ENCODE peak calls at places on chromosomes 11 and 22, in five cellular contexts. H is lower lobe of right lung, Y is dorsolateral prefrontal cortex, R is psoas muscle, G is tibial nerve. B is an unnamed sample.

GRCh38 chr22:38135133-38135706 is 24.7 kb upstream of the BAIAP2L2 start:
- DNase-seq in R (no peak), H (no peak), G (no peak), Y (peak), B (peak)

GRCh38 chr22:19805821-19806212 is 45.2 kb downstream of the TBX1 start:
- DNase-seq in Y (no peak), R (peak), G (no peak), H (peak), B (no peak)

GRCh38 chr11:19577391-19577831 is 135.2 kb upstream of the NAV2 start:
- DNase-seq in R (no peak), G (no peak), Y (no peak), H (no peak), B (no peak)

GRCh38 chr11:72775288-72776110 is 18.3 kb downstream of the STARD10 start:
- DNase-seq in R (no peak), H (no peak), Y (no peak), G (no peak), B (no peak)

GRCh38 chr11:80024119-80024518 is 583.3 kb upstream of the TENM4 start:
- DNase-seq in H (no peak), R (no peak), Y (no peak), G (no peak), B (no peak)

GRCh38 chr22:40709752-40710413 is 30.6 kb downstream of the MCHR1 start:
- DNase-seq in G (peak), Y (no peak), R (no peak), H (no peak), B (peak)

GRCh38 chr11:28338371-28338770 is 230.2 kb downstream of the METTL15 start:
- DNase-seq in G (no peak), H (no peak), R (no peak), Y (no peak), B (no peak)

GRCh38 chr11:690738-691633 is 4.0 kb downstream of the DEAF1 start:
- DNase-seq in H (no peak), R (no peak), Y (no peak), G (no peak), B (no peak)

GRCh38 chr22:36221799-36222751 is 17.3 kb downstream of the APOL2 start:
- DNase-seq in Y (peak), G (no peak), R (peak), H (peak), B (no peak)

GRCh38 chr11:15912825-15913224 is 443.5 kb downstream of the SOX6 start:
- DNase-seq in G (no peak), H (no peak), R (no peak), Y (no peak), B (no peak)

GRCh38 chr11:8013833-8014232 is 26.7 kb downstream of the EIF3F start:
- DNase-seq in G (no peak), R (no peak), Y (no peak), H (no peak), B (no peak)

GRCh38 chr11:1422481-1422880 is 32.7 kb downstream of the BRSK2 start:
- DNase-seq in H (no peak), Y (no peak), G (no peak), R (no peak), B (no peak)

GRCh38 chr22:27667121-27667843 is 134.3 kb downstream of the MN1 start:
- DNase-seq in G (no peak), H (no peak), Y (no peak), R (no peak), B (no peak)

GRCh38 chr11:103433380-103433779 is 324.2 kb downstream of the DYNC2H1 start:
- DNase-seq in H (no peak), Y (no peak), G (no peak), R (no peak), B (no peak)

GRCh38 chr11:63243533-63243932 is at the start of gene SLC22A25:
- DNase-seq in R (no peak), G (no peak), H (peak), Y (no peak), B (no peak)

GRCh38 chr22:19397729-19398094 is 33.8 kb downstream of the HIRA start:
- DNase-seq in G (no peak), H (no peak), Y (no peak), R (no peak), B (no peak)

GRCh38 chr11:13850256-13851010 is 112.1 kb upstream of the SPON1 start:
- DNase-seq in Y (no peak), G (no peak), R (no peak), H (no peak), B (no peak)

GRCh38 chr11:67060111-67060522 is 3.5 kb downstream of the RHOD start:
- DNase-seq in Y (no peak), G (no peak), R (no peak), H (no peak), B (no peak)

GRCh38 chr22:25709758-25710157 is 32.2 kb upstream of the MYO18B start:
- DNase-seq in H (no peak), R (no peak), Y (no peak), G (no peak), B (no peak)

GRCh38 chr22:33650244-33650643 is 270.0 kb downstream of the LARGE1 start:
- DNase-seq in H (no peak), R (no peak), Y (no peak), G (no peak), B (no peak)

GRCh38 chr11:62905286-62905685 is 15.9 kb downstream of the CHRM1 start:
- DNase-seq in R (no peak), Y (no peak), G (no peak), H (no peak), B (no peak)

GRCh38 chr11:41121600-41121999 is 337.9 kb downstream of the LRRC4C start:
- DNase-seq in Y (no peak), G (no peak), R (no peak), H (no peak), B (no peak)

GRCh38 chr11:118790357-118791014 is 478 bp downstream of the DDX6 start:
- DNase-seq in H (peak), G (peak), R (peak), Y (peak), B (peak)

GRCh38 chr11:111557425-111558111 is 17.0 kb downstream of the LAYN start:
- DNase-seq in G (no peak), R (no peak), H (no peak), Y (no peak), B (no peak)

GRCh38 chr11:25628030-25628429 is 703.9 kb upstream of the ANO3 start:
- DNase-seq in H (no peak), R (no peak), Y (no peak), G (no peak), B (no peak)

GRCh38 chr11:1770061-1770460 is 6.3 kb upstream of the CTSD start:
- DNase-seq in G (no peak), Y (no peak), H (no peak), R (peak), B (no peak)

GRCh38 chr11:94537051-94537600 is 6.6 kb upstream of the FUT4 start:
- DNase-seq in G (no peak), H (no peak), R (no peak), Y (no peak), B (no peak)

GRCh38 chr11:67300756-67301312 is 2.5 kb upstream of the SSH3 start:
- DNase-seq in H (no peak), R (peak), G (no peak), Y (no peak), B (peak)

GRCh38 chr22:47043835-47044721 is 281.6 kb downstream of the TBC1D22A start:
- DNase-seq in R (peak), G (no peak), Y (no peak), H (peak), B (peak)

GRCh38 chr22:37043828-37044538 is 7.6 kb upstream of the KCTD17 start:
- DNase-seq in G (peak), H (peak), R (peak), Y (no peak), B (no peak)

GRCh38 chr11:94757037-94757681 is 11.0 kb upstream of the AMOTL1 start:
- DNase-seq in Y (no peak), R (no peak), H (no peak), G (no peak), B (no peak)

GRCh38 chr22:41908409-41909289 is 6.2 kb downstream of the SHISA8 start:
- DNase-seq in G (no peak), Y (no peak), H (no peak), R (no peak), B (no peak)

GRCh38 chr11:20671856-20672546 is 2.6 kb downstream of the NELL1 start:
- DNase-seq in G (no peak), R (no peak), Y (no peak), H (no peak), B (no peak)

GRCh38 chr11:19713221-19714092 is 820 bp downstream of the NAV2 start:
- DNase-seq in R (peak), H (peak), G (no peak), Y (no peak), B (peak)

GRCh38 chr11:4065601-4066377 is 28.8 kb upstream of the RRM1 start:
- DNase-seq in H (no peak), R (no peak), Y (no peak), G (no peak), B (no peak)

GRCh38 chr22:29334696-29335344 is 19.3 kb upstream of the RASL10A start:
- DNase-seq in R (no peak), G (no peak), Y (no peak), H (no peak), B (no peak)

GRCh38 chr11:64661146-64661545 is 61.9 kb downstream of the NRXN2 start:
- DNase-seq in R (peak), G (no peak), Y (no peak), H (peak), B (no peak)

GRCh38 chr22:41302016-41302767 is 867 bp downstream of the ZC3H7B start:
- DNase-seq in H (no peak), Y (no peak), G (no peak), R (no peak), B (no peak)

GRCh38 chr11:64566042-64566914 is 24.7 kb upstream of the SLC22A12 start:
- DNase-seq in H (peak), Y (no peak), G (peak), R (no peak), B (peak)

GRCh38 chr11:91997178-91997577 is 227.4 kb upstream of the FAT3 start:
- DNase-seq in Y (no peak), G (no peak), R (no peak), H (no peak), B (no peak)

DNA sequence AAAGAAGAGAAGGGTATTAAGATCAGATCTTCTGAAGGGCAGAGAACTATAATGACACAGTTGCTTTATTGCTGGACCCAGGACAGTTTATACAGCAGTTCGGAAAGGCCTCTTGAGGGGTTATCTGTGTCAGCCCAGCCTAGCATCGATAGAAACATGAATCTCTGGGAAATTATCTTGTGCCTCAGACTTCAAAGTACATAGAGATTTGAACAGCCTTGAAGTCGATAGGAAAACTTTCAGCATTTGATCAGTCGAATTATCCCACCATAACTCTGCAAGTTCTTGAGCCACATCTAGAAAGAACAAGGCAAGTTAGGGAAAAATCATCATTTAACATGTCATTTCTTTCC is 2.5 kb upstream of the LMO2 start:
- DNase-seq in R (no peak), Y (no peak), H (no peak), G (no peak), B (no peak)
- H3K4me3 ChIP-seq in R (no peak), Y (no peak), H (peak), G (no peak), B (no peak)

DNA sequence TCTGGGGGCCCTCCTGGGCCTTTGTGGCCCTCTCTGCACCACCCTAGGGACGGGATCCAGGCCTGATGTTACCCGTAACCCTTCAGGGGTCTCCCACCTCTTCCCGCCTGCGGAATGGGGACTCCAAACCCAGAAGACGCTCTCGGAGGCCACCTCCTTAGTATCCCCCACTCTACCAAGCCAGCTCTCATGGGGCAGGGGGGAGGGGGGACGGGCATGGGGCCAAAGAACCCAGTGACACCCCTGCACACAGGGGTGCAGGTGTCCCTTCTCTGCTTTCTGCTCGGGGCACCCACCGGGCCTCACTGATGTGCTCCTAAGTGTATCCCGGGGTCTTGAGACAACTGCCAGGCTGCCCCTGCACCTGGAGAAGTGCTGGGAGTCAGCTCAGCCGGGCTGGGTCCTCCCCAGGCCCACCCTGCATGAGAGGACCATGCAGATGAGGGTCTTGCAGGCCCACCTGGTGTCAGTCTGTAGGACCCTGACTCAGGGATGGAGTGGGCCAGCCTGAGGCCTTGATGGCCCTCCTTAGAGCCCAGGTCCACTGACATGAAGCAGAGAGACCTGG is 176.9 kb downstream of the IGLL1 start:
- DNase-seq in H (peak), R (peak), G (no peak), Y (peak), B (peak)
- H3K27ac ChIP-seq in H (no peak), R (no peak), G (no peak), Y (peak), B (peak)

GRCh38 chr11:109697140-109697843 is 275.3 kb downstream of the C11orf87 start:
- DNase-seq in R (no peak), H (no peak), G (no peak), Y (no peak), B (no peak)
- TF ChIP-seq CTCF in R (peak), H (peak), G (no peak), Y (peak), B (no peak)

DNA sequence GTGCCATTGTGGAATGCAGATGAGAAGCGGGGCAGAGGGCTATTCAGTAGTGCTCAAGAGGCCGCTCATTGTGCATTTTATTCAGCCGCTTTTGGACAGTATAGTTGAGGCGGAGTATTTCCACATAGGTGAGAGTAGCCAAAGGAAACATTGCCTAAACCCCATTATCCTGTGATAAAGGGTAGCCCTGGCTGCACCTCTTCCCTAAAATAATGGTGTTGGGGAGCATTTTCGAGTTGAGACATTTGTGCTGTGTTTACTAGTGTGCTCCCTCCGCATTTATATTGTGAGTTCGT is 68.8 kb downstream of the SPECC1L start:
- DNase-seq in Y (no peak), G (no peak), H (no peak), R (no peak), B (no peak)
- H3K4me3 ChIP-seq in Y (peak), G (no peak), H (no peak), R (peak), B (no peak)

GRCh38 chr11:128914216-128915147 is 23.3 kb downstream of the KCNJ5 start:
- DNase-seq in R (no peak), G (no peak), Y (no peak), H (no peak), B (no peak)

GRCh38 chr11:128916037-128916572 is 24.9 kb downstream of the KCNJ5 start:
- DNase-seq in H (no peak), G (no peak), R (no peak), Y (no peak), B (no peak)

GRCh38 chr11:128915148-128915519 is 24.0 kb downstream of the KCNJ5 start:
- DNase-seq in G (no peak), Y (no peak), R (no peak), H (no peak), B (no peak)

GRCh38 chr11:128917144-128917684 is 25.5 kb downstream of the TP53AIP1 start:
- DNase-seq in Y (no peak), H (no peak), G (no peak), R (no peak), B (no peak)

DNA sequence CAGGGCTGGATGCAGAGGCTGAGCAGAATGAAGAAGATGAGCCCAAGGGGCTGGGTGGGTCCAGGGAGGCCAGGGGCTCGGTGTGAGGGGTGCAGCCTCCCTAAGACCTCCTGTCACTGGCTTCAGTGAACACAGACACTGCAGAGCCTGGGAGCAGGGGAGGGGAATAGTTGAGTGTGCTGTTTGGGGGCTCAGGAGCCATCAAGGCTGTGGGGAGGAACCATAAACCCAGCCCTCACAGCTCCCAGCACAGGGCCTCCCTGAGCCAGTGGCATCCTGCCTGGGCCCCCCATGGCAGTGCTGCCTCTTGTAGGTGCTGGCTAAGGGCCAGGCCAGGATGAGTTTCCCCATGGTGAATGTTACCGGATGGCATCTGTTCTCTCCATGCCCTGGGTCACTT is 25.5 kb downstream of the KCNJ5 start:
- DNase-seq in R (no peak), Y (no peak), H (no peak), G (no peak), B (no peak)
- H3K27ac ChIP-seq in R (no peak), Y (no peak), H (no peak), G (no peak), B (no peak)

GRCh38 chr11:22133785-22134184 is 59.1 kb upstream of the ANO5 start:
- DNase-seq in Y (no peak), G (no peak), R (no peak), H (no peak), B (no peak)

DNA sequence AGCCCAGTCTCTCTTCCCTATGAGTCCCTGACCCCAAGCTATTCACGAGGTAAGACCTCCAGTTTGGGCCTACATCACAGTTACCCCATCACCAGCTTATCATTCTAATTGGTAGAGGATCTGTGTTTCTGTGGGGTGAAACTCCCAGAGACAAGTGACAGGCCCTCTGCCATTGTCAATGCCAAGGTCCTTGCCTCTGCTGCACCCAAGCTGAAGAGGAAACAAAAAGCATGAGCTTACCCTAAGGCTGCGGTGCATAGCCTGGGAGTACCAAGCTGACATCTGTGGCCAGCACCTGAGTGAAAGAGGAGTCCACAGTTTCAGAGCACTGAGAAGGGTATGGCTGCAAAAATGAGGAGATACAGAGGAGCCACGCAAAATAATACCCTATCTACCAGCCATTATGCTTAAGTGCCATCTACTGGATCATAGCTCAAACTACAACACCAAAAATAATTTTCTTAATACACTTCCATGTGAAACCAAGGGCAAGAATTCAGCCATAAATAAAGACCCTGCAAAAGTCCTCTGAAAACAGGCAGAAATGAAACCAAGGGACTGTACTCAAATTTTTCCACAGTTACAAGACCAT is 62.3 kb upstream of the ANO5 start:
- DNase-seq in R (no peak), H (no peak), Y (no peak), G (no peak), B (no peak)
- TF ChIP-seq CTCF in R (peak), H (peak), Y (peak), G (no peak), B (no peak)

GRCh38 chr11:34355726-34356125 is 2.1 kb downstream of the ABTB2 start:
- DNase-seq in G (no peak), H (no peak), R (no peak), Y (no peak), B (no peak)
- H3K4me3 ChIP-seq in G (no peak), H (peak), R (peak), Y (peak), B (peak)

GRCh38 chr11:47391077-47391583 is 12.8 kb upstream of the SPI1 start:
- DNase-seq in G (no peak), R (no peak), H (peak), Y (no peak), B (peak)

GRCh38 chr11:47389577-47390072 is 11.3 kb upstream of the SPI1 start:
- DNase-seq in R (no peak), G (no peak), H (peak), Y (no peak), B (no peak)

GRCh38 chr11:47388697-47389576 is 10.6 kb upstream of the SPI1 start:
- DNase-seq in R (no peak), G (no peak), Y (no peak), H (peak), B (no peak)

GRCh38 chr11:47390084-47390760 is 11.9 kb upstream of the SPI1 start:
- DNase-seq in H (peak), Y (no peak), G (no peak), R (no peak), B (no peak)

GRCh38 chr11:47387944-47388696 is 9.8 kb upstream of the SPI1 start:
- DNase-seq in R (no peak), H (peak), G (no peak), Y (no peak), B (no peak)
- H3K27ac ChIP-seq in R (no peak), H (peak), G (no peak), Y (no peak), B (peak)

DNA sequence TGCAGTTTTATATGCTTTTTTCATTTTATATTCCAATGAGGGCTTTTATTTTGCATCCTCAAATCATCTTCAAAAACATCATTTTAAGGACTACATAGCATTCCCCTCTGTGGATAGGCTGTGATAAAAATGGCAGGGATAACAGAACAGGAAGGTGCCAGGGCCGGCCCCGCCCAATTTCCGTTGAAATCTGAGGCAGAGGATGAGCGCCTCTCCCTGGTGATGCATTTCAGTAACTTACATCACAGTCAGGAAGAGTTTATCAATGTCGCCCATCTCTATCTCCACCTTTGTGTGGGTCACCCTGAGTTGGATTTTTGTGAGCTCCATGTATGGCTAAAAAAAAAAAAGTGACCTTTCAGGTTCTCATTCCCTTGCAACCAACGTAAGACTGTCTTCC is 201.6 kb downstream of the DSCAML1 start:
- DNase-seq in R (no peak), G (no peak), H (no peak), Y (peak), B (no peak)
- TF ChIP-seq CTCF in R (no peak), G (no peak), H (no peak), Y (no peak), B (no peak)